ENCODE peak calls at places on chromosomes 4 and X, in eight cellular contexts. B is HT1080, M is heart left ventricle, X is ureter, H is NAMALWA, G is uterus, Q is small intestine, T is colonic mucosa. P is an unnamed sample.

GRCh38 chr4:93444860-93445259 is 383.7 kb upstream of the ATOH1 start:
- DNase-seq in M (no peak), T (no peak), B (no peak), H (peak), X (no peak), Q (no peak), G (no peak), P (no peak)

GRCh38 chr4:78987683-78988082 is 48.4 kb upstream of the PAQR3 start:
- DNase-seq in G (no peak), M (no peak), Q (no peak), H (no peak), T (no peak), B (no peak), X (no peak), P (no peak)

GRCh38 chr4:173169178-173169427 is 492 bp downstream of the GALNT7 start:
- DNase-seq in M (no peak), X (no peak), B (no peak), H (no peak), T (no peak), Q (no peak), G (no peak), P (no peak)

GRCh38 chr4:168374772-168375523 is 56.4 kb upstream of the DDX60 start:
- DNase-seq in Q (peak), X (no peak), B (no peak), G (no peak), H (no peak), T (no peak), M (no peak), P (no peak)

GRCh38 chrX:19566359-19567141 is 51.2 kb upstream of the MAP3K15 start:
- DNase-seq in B (no peak), M (no peak), Q (no peak), T (no peak), G (no peak), H (peak), X (no peak), P (peak)

GRCh38 chr4:141329174-141329569 is 108.5 kb downstream of the ZNF330 start:
- DNase-seq in H (no peak), M (no peak), T (no peak), Q (no peak), G (no peak), B (peak), X (no peak), P (no peak)

GRCh38 chr4:95524184-95524583 is 24.6 kb downstream of the UNC5C start:
- DNase-seq in M (no peak), X (no peak), H (no peak), T (no peak), B (no peak), G (no peak), Q (no peak), P (no peak)

GRCh38 chrX:120302434-120302833 is 8.8 kb downstream of the TMEM255A start:
- DNase-seq in H (peak), T (peak), G (no peak), B (peak), Q (peak), M (no peak), X (no peak), P (peak)